ENCODE peak calls at places on chromosome 3, in five cellular contexts. C, E, M, I and K are unnamed samples.

GRCh38 chr3:189739396-189739795 is 108.2 kb downstream of the TP63 start:
- DNase-seq in C (no peak), I (no peak), M (no peak), E (no peak), K (no peak)

GRCh38 chr3:149969110-149969944 is 1.4 kb downstream of the PFN2 start:
- DNase-seq in C (peak; percentile 78), I (peak; percentile 84), M (peak; percentile 75), E (no peak), K (peak; percentile 48)

GRCh38 chr3:56369914-56370313 is 98.4 kb downstream of the ERC2 start:
- DNase-seq in E (no peak), I (no peak), M (no peak), C (no peak), K (no peak)

GRCh38 chr3:192284443-192285072 is 442.8 kb downstream of the FGF12 start:
- DNase-seq in I (no peak), E (no peak), M (no peak), C (no peak), K (no peak)

GRCh38 chr3:49930241-49930690 is 655 bp upstream of the MON1A start:
- DNase-seq in M (no peak), C (no peak), I (no peak), E (no peak), K (no peak)

GRCh38 chr3:48621461-48621869 is at the start of gene TMEM89:
- DNase-seq in C (no peak), E (no peak), M (no peak), I (no peak), K (no peak)

GRCh38 chr3:149581681-149582349 is 76.0 kb downstream of the WWTR1 start:
- DNase-seq in I (peak; percentile 89), E (no peak), C (no peak), M (no peak), K (peak; percentile 17)

GRCh38 chr3:44880284-44880683 is 5.9 kb downstream of the TGM4 start:
- DNase-seq in M (no peak), E (no peak), C (no peak), I (peak; percentile 49), K (no peak)

GRCh38 chr3:197567900-197568685 is 12.3 kb upstream of the BDH1 start:
- DNase-seq in M (no peak), C (no peak), E (no peak), I (no peak), K (no peak)

GRCh38 chr3:78741066-78741645 is 1026.6 kb downstream of the ROBO1 start:
- DNase-seq in M (no peak), E (no peak), C (no peak), I (no peak), K (no peak)

GRCh38 chr3:36164400-36164799 is 215.9 kb upstream of the STAC start:
- DNase-seq in M (no peak), E (no peak), I (no peak), C (no peak), K (no peak)

GRCh38 chr3:67361770-67362169 is 292.6 kb downstream of the SUCLG2 start:
- DNase-seq in I (no peak), E (no peak), C (no peak), M (no peak), K (no peak)

DNA sequence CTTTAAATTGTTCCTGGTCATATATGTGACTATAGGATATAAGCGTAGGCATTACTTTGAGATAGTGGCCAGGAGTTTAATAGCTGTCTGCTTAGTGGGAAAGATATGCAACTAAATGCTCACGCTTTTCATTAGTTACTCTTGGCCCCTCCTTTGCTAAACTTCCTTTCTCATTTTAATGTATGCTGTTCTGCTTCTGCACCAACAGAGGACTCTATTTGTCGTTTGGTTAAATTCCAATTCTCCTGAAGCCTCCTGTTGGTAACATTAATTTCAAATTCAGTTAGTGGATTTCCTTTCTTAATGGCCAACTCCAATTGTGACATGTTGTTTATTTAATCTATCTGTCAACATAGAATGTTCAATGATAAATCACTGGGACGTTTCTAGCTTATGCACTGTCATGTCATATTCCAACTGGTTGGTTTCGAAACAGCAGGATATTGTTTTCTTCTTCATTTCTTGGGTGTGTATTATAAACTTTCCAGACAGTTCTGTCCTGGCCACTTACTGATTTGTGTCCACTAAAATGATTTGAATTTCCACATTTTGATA is 467.4 kb upstream of the BCHE start:
- DNase-seq in M (no peak), C (no peak), E (no peak), I (no peak), K (no peak)
- TF ChIP-seq CTCF in M (no peak), C (no peak), E (no peak), I (no peak), K (no peak)

GRCh38 chr3:188049890-188050530 is 103.9 kb upstream of the LPP start:
- DNase-seq in E (no peak), I (no peak), C (no peak), M (no peak), K (no peak)

GRCh38 chr3:188052966-188053340 is 101.0 kb upstream of the LPP start:
- DNase-seq in M (no peak), I (no peak), C (no peak), E (no peak), K (no peak)

GRCh38 chr3:188053710-188054379 is 100.1 kb upstream of the LPP start:
- DNase-seq in C (no peak), E (no peak), M (no peak), I (no peak), K (no peak)

GRCh38 chr3:188051801-188052228 is 102.1 kb upstream of the LPP start:
- DNase-seq in E (peak; percentile 19), I (no peak), M (no peak), C (peak; percentile 34), K (no peak)

DNA sequence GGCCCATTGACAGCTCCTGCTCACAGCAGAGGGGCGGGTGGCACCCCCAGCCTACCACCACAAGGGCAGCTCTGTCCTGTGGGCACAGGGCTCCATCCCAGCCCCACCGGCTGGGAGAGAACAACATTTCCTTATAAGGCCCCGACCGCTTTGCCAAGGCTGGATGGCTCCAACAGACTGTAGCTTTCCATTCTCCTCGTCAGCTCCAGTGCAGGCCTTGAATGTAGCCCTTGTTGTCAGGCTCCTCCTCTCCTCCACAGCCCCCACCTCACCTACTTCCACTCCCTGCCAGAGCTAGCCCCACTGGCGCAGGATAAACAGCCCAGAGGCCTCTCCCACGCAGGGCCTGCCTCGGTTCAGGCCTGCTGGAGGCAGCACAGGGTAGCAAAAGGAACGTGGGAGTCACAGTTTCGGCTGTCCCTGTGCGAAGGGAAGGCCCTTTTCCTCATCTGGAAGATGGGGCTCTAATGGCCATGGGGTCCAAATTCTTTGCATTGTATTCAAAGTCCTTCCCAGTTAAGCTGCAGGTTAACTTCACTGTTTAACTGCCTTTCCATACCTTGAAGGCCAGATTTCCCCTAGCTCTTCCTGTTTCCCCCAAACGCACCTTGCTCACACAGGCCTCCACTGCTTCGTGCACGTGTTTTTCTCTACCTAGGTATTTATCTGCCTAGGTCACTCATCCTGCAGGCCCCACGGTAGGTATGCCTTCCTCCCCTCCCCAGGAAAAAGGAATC is 101.6 kb upstream of the LPP start:
- DNase-seq in M (peak; percentile 19), E (peak; percentile 24), C (peak; percentile 73), I (peak; percentile 48), K (no peak)
- TF ChIP-seq CTCF in M (peak; percentile 19), E (no peak), C (peak; percentile 54), I (peak; percentile 26), K (no peak)

GRCh38 chr3:156615592-156616173 is 58.7 kb upstream of the TIPARP start:
- DNase-seq in I (peak; percentile 92), C (no peak), E (no peak), M (no peak), K (no peak)

GRCh38 chr3:156611870-156612494 is 57.1 kb upstream of the SSR3 start:
- DNase-seq in C (no peak), I (no peak), M (no peak), E (no peak), K (no peak)

GRCh38 chr3:156610154-156610553 is 55.2 kb upstream of the SSR3 start:
- DNase-seq in E (no peak), M (no peak), C (no peak), I (no peak), K (no peak)

GRCh38 chr3:156614642-156615511 is 59.5 kb upstream of the TIPARP start:
- DNase-seq in E (no peak), C (no peak), M (no peak), I (peak; percentile 60), K (no peak)

GRCh38 chr3:156612906-156613305 is 58.0 kb upstream of the SSR3 start:
- DNase-seq in M (no peak), E (no peak), I (no peak), C (no peak), K (no peak)
- TF ChIP-seq CTCF in M (no peak), E (no peak), I (no peak), C (no peak), K (no peak)

DNA sequence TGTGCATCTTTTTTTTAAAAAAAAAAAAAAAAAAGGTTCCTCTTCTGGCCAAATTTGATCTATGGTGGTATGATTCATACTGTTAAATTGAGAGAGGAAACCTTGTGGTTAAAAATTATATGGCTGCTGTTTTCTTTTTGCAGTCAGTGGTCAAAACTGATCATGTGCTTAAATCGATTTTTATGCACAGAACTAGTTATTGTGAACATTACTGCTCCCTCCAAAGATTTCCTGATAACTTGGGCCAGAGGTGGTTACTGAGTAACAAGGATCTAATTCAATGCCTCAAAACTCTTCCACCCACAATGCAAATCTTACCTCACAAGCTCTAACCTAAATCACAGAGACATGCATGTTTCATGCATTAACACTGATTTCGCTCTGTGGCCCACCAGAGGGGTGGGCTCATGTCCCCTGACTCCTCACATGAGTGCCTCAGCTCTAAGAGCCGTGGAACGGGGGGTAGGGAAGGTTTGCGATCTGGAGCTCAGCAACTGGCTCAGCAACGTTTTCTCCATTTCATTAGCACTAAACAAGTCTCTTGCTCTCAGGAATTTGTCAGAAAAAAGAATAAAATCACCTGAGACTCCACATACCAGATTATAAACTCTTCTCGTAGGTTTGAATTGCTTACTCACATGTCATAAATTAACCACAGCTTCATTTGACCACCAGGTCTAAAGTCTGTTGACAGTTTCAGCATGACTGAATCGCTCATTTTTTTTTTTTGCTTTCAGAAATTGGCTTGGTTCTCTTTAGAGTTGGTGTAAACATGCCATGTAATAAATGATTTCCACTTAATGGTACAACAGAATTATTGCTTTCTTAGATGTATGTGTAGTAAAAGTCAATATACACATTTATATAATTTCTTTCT is 280.4 kb downstream of the CD47 start:
- DNase-seq in C (no peak), M (no peak), E (no peak), I (peak; percentile 22), K (no peak)
- TF ChIP-seq CTCF in C (no peak), M (no peak), E (no peak), I (no peak), K (no peak)

DNA sequence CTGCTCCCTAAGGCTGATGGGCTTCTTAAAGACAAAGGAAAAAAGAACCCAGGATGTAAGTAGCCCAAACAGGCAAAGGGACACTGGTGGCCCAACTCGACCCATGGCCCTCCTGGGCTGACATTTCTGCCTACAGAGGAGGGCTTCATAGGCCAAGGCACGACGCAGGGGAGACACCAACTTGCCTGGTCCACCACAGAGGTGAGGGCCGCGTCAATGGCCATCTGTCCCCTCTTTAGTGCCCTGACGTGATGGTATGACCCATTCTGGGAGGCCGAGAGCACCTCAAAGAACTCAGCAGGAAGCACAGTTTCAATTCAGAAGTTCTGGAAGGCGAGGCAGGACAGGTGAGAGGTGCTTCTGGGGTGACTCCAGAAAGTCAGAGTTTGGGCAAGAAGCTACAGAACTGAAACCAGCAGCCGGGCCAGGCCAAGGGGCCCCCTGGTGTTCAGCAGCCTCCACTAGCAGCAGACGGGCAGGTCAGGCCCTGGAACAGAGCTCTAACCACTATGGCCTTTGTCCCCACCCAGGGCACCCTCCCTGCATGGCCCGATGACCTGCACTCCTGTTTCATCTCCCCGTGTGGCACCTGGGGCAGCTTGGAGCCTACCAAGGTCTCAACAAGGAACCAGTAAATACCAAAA is 45.1 kb downstream of the HMCES start:
- DNase-seq in M (no peak), E (peak; percentile 39), C (no peak), I (no peak), K (no peak)
- TF ChIP-seq CTCF in M (peak; percentile 28), E (peak; percentile 21), C (no peak), I (no peak), K (no peak)